ENCODE peak calls at places on chromosomes 2 and 18, in nine cellular contexts. One of them, this sample, is unnamed.
A peak's percentile ranks its signal among the peaks of the same experiment; 100 is the strongest.

GRCh38 chr2:85794491-85795121 is 40.8 kb downstream of the ATOH8 start:
- DNase-seq in A549: no peak
- DNase-seq in HL-60: no peak
- DNase-seq in HepG2: no peak
- DNase-seq in Panc1: no peak
- DNase-seq in K562: no peak
- DNase-seq in SK-N-SH: peak; percentile 67
- DNase-seq in GM23338: no peak
- DNase-seq in GM12878: no peak
- DNase-seq in this sample: no peak

GRCh38 chr2:176068037-176068832 is 15.5 kb downstream of the EVX2 start:
- DNase-seq in A549: no peak
- DNase-seq in HL-60: no peak
- DNase-seq in HepG2: no peak
- DNase-seq in Panc1: no peak
- DNase-seq in K562: no peak
- DNase-seq in SK-N-SH: no peak
- DNase-seq in GM23338: peak; percentile 42
- DNase-seq in GM12878: no peak
- DNase-seq in this sample: no peak

GRCh38 chr2:239319261-239319661 is 81.6 kb downstream of the HDAC4 start:
- DNase-seq in A549: no peak
- DNase-seq in HL-60: no peak
- DNase-seq in HepG2: no peak
- DNase-seq in Panc1: no peak
- DNase-seq in K562: peak; percentile 45
- DNase-seq in SK-N-SH: no peak
- DNase-seq in GM23338: no peak
- DNase-seq in GM12878: no peak
- DNase-seq in this sample: no peak

GRCh38 chr18:34444622-34445021 is 219.9 kb upstream of the NOL4 start:
- DNase-seq in A549: no peak
- DNase-seq in HL-60: no peak
- DNase-seq in HepG2: no peak
- DNase-seq in Panc1: no peak
- DNase-seq in K562: no peak
- DNase-seq in SK-N-SH: no peak
- DNase-seq in GM23338: no peak
- DNase-seq in GM12878: no peak
- DNase-seq in this sample: no peak

GRCh38 chr18:77042583-77042982 is 90.0 kb downstream of the MBP start:
- DNase-seq in A549: no peak
- DNase-seq in HL-60: no peak
- DNase-seq in HepG2: no peak
- DNase-seq in Panc1: no peak
- DNase-seq in K562: no peak
- DNase-seq in SK-N-SH: no peak
- DNase-seq in GM23338: no peak
- DNase-seq in GM12878: no peak
- DNase-seq in this sample: no peak

GRCh38 chr18:3604626-3605408 is 154.8 kb downstream of the TGIF1 start:
- DNase-seq in A549: no peak
- DNase-seq in HL-60: peak; percentile 98
- DNase-seq in HepG2: peak; percentile 93
- DNase-seq in Panc1: peak; percentile 81
- DNase-seq in K562: peak; percentile 39
- DNase-seq in SK-N-SH: no peak
- DNase-seq in GM23338: peak; percentile 54
- DNase-seq in GM12878: peak; percentile 80
- DNase-seq in this sample: no peak

GRCh38 chr2:174341995-174342571 is 7.3 kb downstream of the SP9 start:
- DNase-seq in A549: no peak
- DNase-seq in HL-60: no peak
- DNase-seq in HepG2: no peak
- DNase-seq in Panc1: no peak
- DNase-seq in K562: no peak
- DNase-seq in SK-N-SH: peak; percentile 63
- DNase-seq in GM23338: peak; percentile 41
- DNase-seq in GM12878: no peak
- DNase-seq in this sample: no peak

GRCh38 chr18:74266161-74266560 is 25.6 kb downstream of the CYB5A start:
- DNase-seq in A549: no peak
- DNase-seq in HL-60: no peak
- DNase-seq in HepG2: peak; percentile 85
- DNase-seq in Panc1: no peak
- DNase-seq in K562: no peak
- DNase-seq in SK-N-SH: no peak
- DNase-seq in GM23338: no peak
- DNase-seq in GM12878: no peak
- DNase-seq in this sample: no peak

GRCh38 chr18:13455960-13456471 is 237.5 kb downstream of the LDLRAD4 start:
- DNase-seq in A549: no peak
- DNase-seq in HL-60: no peak
- DNase-seq in HepG2: no peak
- DNase-seq in Panc1: no peak
- DNase-seq in K562: no peak
- DNase-seq in SK-N-SH: no peak
- DNase-seq in GM23338: no peak
- DNase-seq in GM12878: peak; percentile 32
- DNase-seq in this sample: no peak

GRCh38 chr2:200862532-200863000 is 1.9 kb downstream of the CLK1 start:
- DNase-seq in A549: no peak
- DNase-seq in HL-60: no peak
- DNase-seq in HepG2: peak; percentile 74
- DNase-seq in Panc1: no peak
- DNase-seq in K562: no peak
- DNase-seq in SK-N-SH: peak; percentile 33
- DNase-seq in GM23338: peak; percentile 39
- DNase-seq in GM12878: peak; percentile 40
- DNase-seq in this sample: no peak

GRCh38 chr18:71951021-71951420 is 593.1 kb downstream of the CBLN2 start:
- DNase-seq in A549: no peak
- DNase-seq in HL-60: no peak
- DNase-seq in HepG2: no peak
- DNase-seq in Panc1: no peak
- DNase-seq in K562: no peak
- DNase-seq in SK-N-SH: peak; percentile 4
- DNase-seq in GM23338: no peak
- DNase-seq in GM12878: no peak
- DNase-seq in this sample: no peak

GRCh38 chr2:40455661-40456060 is 3.8 kb upstream of the SLC8A1 start:
- DNase-seq in A549: no peak
- DNase-seq in HL-60: peak; percentile 20
- DNase-seq in HepG2: no peak
- DNase-seq in Panc1: no peak
- DNase-seq in K562: no peak
- DNase-seq in SK-N-SH: no peak
- DNase-seq in GM23338: no peak
- DNase-seq in GM12878: no peak
- DNase-seq in this sample: no peak

GRCh38 chr2:148614332-148615049 is 30.1 kb upstream of the EPC2 start:
- DNase-seq in A549: peak; percentile 4
- DNase-seq in HL-60: peak; percentile 52
- DNase-seq in HepG2: no peak
- DNase-seq in Panc1: no peak
- DNase-seq in K562: no peak
- DNase-seq in SK-N-SH: no peak
- DNase-seq in GM23338: peak; percentile 55
- DNase-seq in GM12878: peak; percentile 53
- DNase-seq in this sample: peak; percentile 4

GRCh38 chr2:140861666-140862065 is 1269.2 kb downstream of the LRP1B start:
- DNase-seq in A549: no peak
- DNase-seq in HL-60: no peak
- DNase-seq in HepG2: no peak
- DNase-seq in Panc1: no peak
- DNase-seq in K562: no peak
- DNase-seq in SK-N-SH: no peak
- DNase-seq in GM23338: no peak
- DNase-seq in GM12878: no peak
- DNase-seq in this sample: no peak

GRCh38 chr2:101524811-101525430 is 50.0 kb upstream of the RFX8 start:
- DNase-seq in A549: no peak
- DNase-seq in HL-60: peak; percentile 78
- DNase-seq in HepG2: peak; percentile 16
- DNase-seq in Panc1: no peak
- DNase-seq in K562: no peak
- DNase-seq in SK-N-SH: no peak
- DNase-seq in GM23338: no peak
- DNase-seq in GM12878: no peak
- DNase-seq in this sample: no peak

GRCh38 chr2:47437287-47437686 is 34.3 kb downstream of the MSH2 start:
- DNase-seq in A549: peak; percentile 40
- DNase-seq in HL-60: no peak
- DNase-seq in HepG2: no peak
- DNase-seq in Panc1: no peak
- DNase-seq in K562: no peak
- DNase-seq in SK-N-SH: peak; percentile 64
- DNase-seq in GM23338: peak; percentile 31
- DNase-seq in GM12878: no peak
- DNase-seq in this sample: no peak

GRCh38 chr2:120109186-120110061 is 96.5 kb downstream of the EPB41L5 start:
- DNase-seq in A549: peak; percentile 33
- DNase-seq in HL-60: peak; percentile 54
- DNase-seq in HepG2: peak; percentile 55
- DNase-seq in Panc1: no peak
- DNase-seq in K562: peak; percentile 9
- DNase-seq in SK-N-SH: peak; percentile 41
- DNase-seq in GM23338: no peak
- DNase-seq in GM12878: peak; percentile 19
- DNase-seq in this sample: peak; percentile 12
- H3K4me3 ChIP-seq in A549: no peak overlapping the region
- H3K4me3 ChIP-seq in HL-60: no peak overlapping the region
- H3K4me3 ChIP-seq in HepG2: no peak overlapping the region
- H3K4me3 ChIP-seq in Panc1: no peak overlapping the region
- H3K4me3 ChIP-seq in K562: no peak overlapping the region
- H3K4me3 ChIP-seq in SK-N-SH: no peak overlapping the region
- H3K4me3 ChIP-seq in GM23338: no peak overlapping the region
- H3K4me3 ChIP-seq in GM12878: no peak overlapping the region
- H3K4me3 ChIP-seq in this sample: no peak overlapping the region

GRCh38 chr2:49289711-49290110 is 135.4 kb upstream of the FSHR start:
- DNase-seq in A549: no peak
- DNase-seq in HL-60: no peak
- DNase-seq in HepG2: no peak
- DNase-seq in Panc1: no peak
- DNase-seq in K562: no peak
- DNase-seq in SK-N-SH: no peak
- DNase-seq in GM23338: no peak
- DNase-seq in GM12878: no peak
- DNase-seq in this sample: no peak

GRCh38 chr2:49288902-49289680 is 134.8 kb upstream of the FSHR start:
- DNase-seq in A549: no peak
- DNase-seq in HL-60: no peak
- DNase-seq in HepG2: no peak
- DNase-seq in Panc1: no peak
- DNase-seq in K562: no peak
- DNase-seq in SK-N-SH: no peak
- DNase-seq in GM23338: no peak
- DNase-seq in GM12878: no peak
- DNase-seq in this sample: no peak

GRCh38 chr2:49286726-49287125 is 132.4 kb upstream of the FSHR start:
- DNase-seq in A549: no peak
- DNase-seq in HL-60: no peak
- DNase-seq in HepG2: no peak
- DNase-seq in Panc1: no peak
- DNase-seq in K562: no peak
- DNase-seq in SK-N-SH: no peak
- DNase-seq in GM23338: no peak
- DNase-seq in GM12878: no peak
- DNase-seq in this sample: no peak

GRCh38 chr2:49288113-49288710 is 133.9 kb upstream of the FSHR start:
- DNase-seq in A549: no peak
- DNase-seq in HL-60: no peak
- DNase-seq in HepG2: no peak
- DNase-seq in Panc1: no peak
- DNase-seq in K562: no peak
- DNase-seq in SK-N-SH: no peak
- DNase-seq in GM23338: no peak
- DNase-seq in GM12878: no peak
- DNase-seq in this sample: no peak

DNA sequence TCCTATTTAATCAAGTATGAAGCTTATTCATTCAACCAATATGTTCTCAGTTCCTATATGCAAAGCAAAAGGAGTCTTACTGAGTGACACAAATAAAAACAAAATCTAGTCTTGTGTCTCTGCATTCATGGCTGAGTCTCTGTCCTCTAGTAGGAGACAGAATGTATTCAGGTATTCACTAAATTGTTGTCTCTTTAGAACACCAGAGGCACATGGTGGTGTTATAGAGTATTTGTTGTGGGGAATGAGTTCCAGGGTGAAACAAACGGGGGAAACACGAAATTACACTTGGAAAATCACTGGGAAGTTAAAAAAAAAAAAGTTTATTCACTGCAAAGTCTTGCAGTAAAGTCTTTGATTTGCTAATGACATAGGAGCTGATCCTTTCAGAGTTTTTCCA is 131.7 kb upstream of the FSHR start:
- DNase-seq in A549: no peak
- DNase-seq in HL-60: no peak
- DNase-seq in HepG2: no peak
- DNase-seq in Panc1: no peak
- DNase-seq in K562: no peak
- DNase-seq in SK-N-SH: no peak
- DNase-seq in GM23338: peak; percentile 46
- DNase-seq in GM12878: no peak
- DNase-seq in this sample: no peak
- TF ChIP-seq CTCF in A549: no peak
- TF ChIP-seq CTCF in HL-60: no peak
- TF ChIP-seq CTCF in HepG2: peak; percentile 6
- TF ChIP-seq CTCF in Panc1: no peak
- TF ChIP-seq CTCF in K562: no peak
- TF ChIP-seq CTCF in SK-N-SH: no peak
- TF ChIP-seq CTCF in GM23338: peak; percentile 44
- TF ChIP-seq CTCF in GM12878: no peak
- TF ChIP-seq CTCF in this sample: no peak

GRCh38 chr2:169363570-169364150 is 1.3 kb upstream of the LRP2 start:
- DNase-seq in A549: peak; percentile 22
- DNase-seq in HL-60: no peak
- DNase-seq in HepG2: no peak
- DNase-seq in Panc1: no peak
- DNase-seq in K562: peak; percentile 27
- DNase-seq in SK-N-SH: peak; percentile 62
- DNase-seq in GM23338: peak; percentile 53
- DNase-seq in GM12878: no peak
- DNase-seq in this sample: no peak
- TF ChIP-seq REST in A549: no peak
- TF ChIP-seq REST in HL-60: no peak
- TF ChIP-seq REST in HepG2: no peak
- TF ChIP-seq REST in Panc1: no peak
- TF ChIP-seq REST in K562: no peak
- TF ChIP-seq REST in SK-N-SH: no peak
- TF ChIP-seq REST in GM23338: no peak
- TF ChIP-seq REST in GM12878: no peak
- TF ChIP-seq REST in this sample: no peak

DNA sequence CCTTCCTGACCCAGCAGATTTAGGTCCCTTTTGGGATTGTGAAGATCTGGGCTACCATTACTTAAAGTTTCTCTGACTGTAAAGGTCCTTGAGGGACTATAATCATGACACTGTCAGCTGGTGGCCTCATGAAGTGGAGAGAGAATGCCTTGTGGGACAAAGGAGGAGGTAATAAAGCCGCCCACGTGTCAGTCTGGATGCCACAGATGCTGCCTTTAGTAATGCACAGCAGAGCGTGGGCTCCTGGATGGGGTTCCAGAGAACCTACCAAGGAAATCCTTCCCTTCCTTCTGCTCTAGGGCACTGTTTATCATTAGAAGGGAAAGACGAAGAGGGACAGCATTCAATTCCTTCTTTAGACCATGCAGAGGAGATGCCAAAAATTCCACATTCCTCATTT is 63.5 kb downstream of the COL5A2 start:
- DNase-seq in A549: no peak
- DNase-seq in HL-60: no peak
- DNase-seq in HepG2: no peak
- DNase-seq in Panc1: no peak
- DNase-seq in K562: no peak
- DNase-seq in SK-N-SH: no peak
- DNase-seq in GM23338: peak; percentile 5
- DNase-seq in GM12878: no peak
- DNase-seq in this sample: no peak
- H3K4me3 ChIP-seq in A549: no peak overlapping the region
- H3K4me3 ChIP-seq in HL-60: no peak overlapping the region
- H3K4me3 ChIP-seq in HepG2: no peak overlapping the region
- H3K4me3 ChIP-seq in Panc1: no peak overlapping the region
- H3K4me3 ChIP-seq in K562: no peak overlapping the region
- H3K4me3 ChIP-seq in SK-N-SH: no peak overlapping the region
- H3K4me3 ChIP-seq in GM23338: no peak overlapping the region
- H3K4me3 ChIP-seq in GM12878: no peak overlapping the region
- H3K4me3 ChIP-seq in this sample: no peak overlapping the region

This sample was measured in HCT116.